ENCODE peak calls at places on chromosomes 2 and 18, in four cellular contexts. M is CD8-positive, alpha-beta T cell; J is neural progenitor cell; W is CD8-positive, alpha-beta memory T cell. B is an unnamed sample. For H3K4me1, the result is how much of the 10 kb centered on the place peaks cover.

GRCh38 chr2:231360401-231360800 is 35.1 kb upstream of the B3GNT7 start:
- DNase-seq in M (no peak), W (no peak), J (no peak), B (no peak)

GRCh38 chr2:115162454-115163293 is 720.2 kb downstream of the DPP10 start:
- DNase-seq in W (no peak), M (no peak), J (peak), B (no peak)

GRCh38 chr2:73111300-73112025 is 1.3 kb downstream of the RAB11FIP5 start:
- DNase-seq in J (peak), W (no peak), M (no peak), B (no peak)

GRCh38 chr2:11370377-11371098 is 26.1 kb upstream of the ROCK2 start:
- DNase-seq in M (no peak), W (no peak), J (no peak), B (no peak)

GRCh38 chr2:64582774-64583340 is 58.7 kb downstream of the AFTPH start:
- DNase-seq in J (no peak), W (no peak), M (no peak), B (no peak)

GRCh38 chr2:97857553-97857952 is 138.2 kb downstream of the TMEM131 start:
- DNase-seq in J (no peak), M (no peak), W (no peak), B (no peak)

GRCh38 chr2:131031875-131032274 is 61.4 kb downstream of the FAM168B start:
- DNase-seq in J (no peak), M (no peak), W (no peak), B (no peak)

GRCh38 chr2:26000561-26001211 is 18.4 kb upstream of the KIF3C start:
- DNase-seq in W (no peak), M (no peak), J (no peak), B (peak)

GRCh38 chr2:171530378-171530777 is 8.1 kb downstream of the CYBRD1 start:
- DNase-seq in M (no peak), W (no peak), J (no peak), B (peak)

GRCh38 chr2:240605867-240606743 is 19.2 kb upstream of the GPR35 start:
- DNase-seq in J (no peak), M (no peak), W (no peak), B (no peak)

GRCh38 chr2:6423944-6424343 is 441.8 kb downstream of the CMPK2 start:
- DNase-seq in M (no peak), J (no peak), W (no peak), B (no peak)

GRCh38 chr2:43136011-43136799 is 90.2 kb downstream of the ZFP36L2 start:
- DNase-seq in W (no peak), M (no peak), J (no peak), B (no peak)

GRCh38 chr18:37176307-37176934 is 347.5 kb downstream of the KIAA1328 start:
- DNase-seq in M (no peak), W (no peak), J (no peak), B (no peak)

GRCh38 chr2:220469201-220469600 is 841.8 kb downstream of the SLC4A3 start:
- DNase-seq in W (no peak), M (no peak), J (no peak), B (no peak)

GRCh38 chr2:23789012-23789411 is 137.9 kb downstream of the ATAD2B start:
- DNase-seq in M (no peak), J (no peak), W (no peak), B (no peak)

GRCh38 chr2:201858781-201859180 is 52.4 kb downstream of the CDK15 start:
- DNase-seq in J (peak), M (no peak), W (no peak), B (peak)

GRCh38 chr2:156455366-156455975 is 19.3 kb downstream of the GPD2 start:
- DNase-seq in M (no peak), W (no peak), J (no peak), B (no peak)

GRCh38 chr2:10384089-10384734 is 63.9 kb downstream of the ODC1 start:
- DNase-seq in M (no peak), W (no peak), J (no peak), B (no peak)

GRCh38 chr2:6828299-6828584 is 37.5 kb downstream of the CMPK2 start:
- DNase-seq in W (no peak), J (peak), M (no peak), B (no peak)

GRCh38 chr2:220076734-220077133 is 449.3 kb downstream of the SLC4A3 start:
- DNase-seq in J (peak), M (no peak), W (no peak), B (no peak)

GRCh38 chr2:120629241-120629895 is 106.3 kb upstream of the GLI2 start:
- DNase-seq in J (no peak), M (no peak), W (no peak), B (no peak)

GRCh38 chr2:216665717-216666116 is 29.6 kb downstream of the IGFBP5 start:
- DNase-seq in M (no peak), W (no peak), J (peak), B (no peak)

GRCh38 chr2:128489580-128490273 is 171.1 kb upstream of the HS6ST1 start:
- DNase-seq in W (no peak), M (no peak), J (no peak), B (no peak)

GRCh38 chr2:72116081-72116533 is 31.6 kb downstream of the CYP26B1 start:
- DNase-seq in M (no peak), W (no peak), J (no peak), B (no peak)

GRCh38 chr2:202024871-202025270 is 8.8 kb upstream of the FZD7 start:
- DNase-seq in J (no peak), W (no peak), M (no peak), B (no peak)

GRCh38 chr2:232385660-232386489 is 7.3 kb downstream of the ALPP start:
- DNase-seq in M (no peak), J (peak), W (no peak), B (peak)

GRCh38 chr2:222295368-222296041 is 3.3 kb downstream of the PAX3 start:
- DNase-seq in M (no peak), J (peak), W (no peak), B (peak)

GRCh38 chr2:232498452-232498851 is 10.8 kb upstream of the ECEL1 start:
- DNase-seq in W (no peak), M (no peak), J (no peak), B (no peak)

GRCh38 chr18:52343138-52343537 is 3.1 kb downstream of the DCC start:
- DNase-seq in W (no peak), M (no peak), J (peak), B (no peak)

DNA sequence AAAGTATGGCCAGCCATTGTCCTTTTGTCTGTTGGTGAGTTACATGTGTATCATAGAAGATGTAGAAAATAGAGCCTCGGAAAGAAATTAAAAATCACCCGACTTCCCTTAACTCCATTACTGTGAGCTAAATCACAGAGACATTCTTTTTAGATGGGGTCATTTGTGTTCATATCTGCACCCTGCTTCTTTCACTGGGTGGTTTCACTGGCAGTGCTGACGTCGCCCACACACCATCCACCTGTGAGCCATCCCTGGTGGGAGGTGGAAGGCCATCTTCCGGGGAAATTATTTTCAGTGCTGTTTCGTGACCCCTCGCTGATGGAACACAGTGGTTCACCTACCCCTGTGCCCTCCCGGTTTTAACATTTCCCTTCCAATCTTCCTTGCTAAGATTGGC is 21.2 kb downstream of the SH3BP4 start:
- DNase-seq in W (no peak), J (no peak), M (no peak), B (no peak)
- H3K4me1 ChIP-seq in W (under half), J (under half), M (under half), B (under half)

DNA sequence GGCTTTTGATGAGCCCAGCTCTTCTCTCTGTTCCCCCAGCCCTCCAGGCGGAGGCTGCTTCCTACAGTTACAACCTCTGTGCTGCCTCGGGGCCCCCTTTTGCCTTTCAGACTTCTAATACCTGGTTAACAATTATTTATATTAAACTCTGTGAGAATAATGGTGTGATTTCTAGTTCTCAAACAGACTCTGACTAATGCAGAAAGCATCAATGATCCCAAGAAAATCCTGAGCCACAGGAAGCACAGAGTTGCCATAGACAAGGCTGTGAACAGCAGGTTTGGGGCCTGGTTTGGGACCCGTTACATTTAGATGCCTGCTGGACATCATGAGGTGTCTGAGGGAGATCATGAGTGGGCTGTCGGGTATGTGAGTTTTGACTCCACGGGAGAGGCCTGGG is 37.4 kb upstream of the MYO3B start:
- DNase-seq in J (no peak), M (no peak), W (no peak), B (no peak)
- H3K27ac ChIP-seq in J (no peak), M (no peak), W (no peak), B (no peak)

DNA sequence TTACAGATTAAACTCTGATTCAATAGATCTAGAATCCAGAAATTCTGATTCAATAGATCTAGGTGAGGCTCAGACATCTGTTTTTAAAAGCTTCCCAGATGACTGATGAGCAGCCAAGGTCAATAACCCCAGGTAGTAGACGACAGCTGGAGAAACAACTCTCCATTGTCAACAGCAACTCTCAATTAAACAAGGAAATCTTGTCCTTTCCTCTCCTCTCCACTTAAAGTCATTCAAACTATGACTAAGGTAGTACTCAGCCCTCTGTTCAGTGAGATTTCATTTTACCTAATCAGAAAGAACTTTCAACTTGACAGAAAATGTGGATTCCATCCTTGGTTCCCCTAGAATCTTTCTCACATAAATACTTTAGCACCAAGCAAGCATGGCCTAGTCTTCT is 94.6 kb upstream of the SCG2 start:
- DNase-seq in M (no peak), W (no peak), J (no peak), B (no peak)
- H3K4me1 ChIP-seq in M (under half), W (under half), J (under half), B (under half)

GRCh38 chr2:40363631-40364030 is 88.3 kb downstream of the SLC8A1 start:
- DNase-seq in M (no peak), J (no peak), W (no peak), B (no peak)
- H3K27ac ChIP-seq in M (no peak), J (no peak), W (no peak), B (peak)

DNA sequence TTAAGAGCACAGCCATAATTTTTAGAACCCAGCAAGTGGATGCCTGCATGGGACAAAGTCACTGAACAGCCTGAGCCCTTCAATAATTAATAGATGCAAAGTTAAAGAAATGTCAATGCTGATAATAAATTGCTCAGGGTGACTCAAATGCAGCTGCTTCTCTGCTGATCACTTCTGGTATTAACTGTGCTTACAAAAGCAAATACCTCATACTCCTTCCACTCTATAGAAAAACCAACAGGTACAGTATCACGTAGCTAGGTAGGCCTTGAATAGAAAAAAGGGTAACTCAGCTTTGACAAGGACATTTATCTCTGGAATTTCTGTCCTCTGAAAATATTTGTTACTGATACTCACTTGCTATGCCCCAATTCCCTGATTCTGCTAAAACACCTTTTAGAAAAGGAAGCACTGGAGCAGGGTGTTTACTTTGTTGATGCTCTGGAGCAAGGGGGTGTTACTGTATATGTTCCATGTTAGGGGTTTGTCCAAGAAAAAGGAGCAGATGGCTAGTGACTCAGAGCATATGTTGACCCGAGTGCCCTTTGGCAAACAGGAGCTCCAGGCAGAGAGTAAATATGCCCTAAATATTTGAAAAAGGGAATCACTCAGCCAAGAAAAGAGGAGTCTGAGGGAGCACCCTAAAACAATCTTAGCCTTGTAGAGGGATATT is 59.1 kb upstream of the RTN4 start:
- DNase-seq in M (no peak), W (no peak), J (no peak), B (no peak)
- H3K4me1 ChIP-seq in M (under half), W (under half), J (under half), B (under half)

GRCh38 chr2:68193774-68194372 is 36.2 kb downstream of the PNO1 start:
- DNase-seq in M (no peak), W (no peak), J (no peak), B (no peak)
- H3K27ac ChIP-seq in M (no peak), W (no peak), J (no peak), B (no peak)

DNA sequence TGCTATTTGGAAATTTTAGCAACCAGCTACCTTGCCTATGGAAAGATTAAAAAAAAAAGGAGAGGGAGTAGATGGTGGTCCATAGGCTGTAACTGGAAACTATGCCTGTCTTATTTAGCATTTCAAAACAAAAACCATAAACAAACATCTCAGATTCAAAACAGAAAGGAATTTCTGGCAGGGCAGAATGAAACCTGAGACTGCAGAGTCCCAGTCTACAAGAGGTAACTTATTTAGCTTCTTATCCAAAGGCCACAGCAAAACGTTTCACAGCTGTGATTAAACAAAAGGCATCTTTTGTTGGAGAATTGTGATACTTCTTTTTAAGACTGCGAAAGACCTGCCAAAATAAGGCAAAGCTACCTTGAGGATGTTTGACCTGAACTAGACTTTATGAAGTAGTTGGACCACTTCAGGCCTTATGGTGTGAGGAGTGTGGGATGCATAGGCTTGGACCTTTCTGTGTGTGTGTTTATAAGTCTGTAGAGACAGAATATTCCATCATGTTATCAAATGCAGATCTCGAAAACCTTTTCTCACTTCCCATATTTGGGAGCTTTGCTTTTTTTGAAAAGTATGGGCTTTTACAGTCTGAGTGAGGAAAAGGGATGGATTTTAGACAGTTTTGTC is 11.0 kb downstream of the CRIM1 start:
- DNase-seq in J (no peak), M (no peak), W (no peak), B (no peak)
- H3K4me1 ChIP-seq in J (half or more), M (under half), W (under half), B (half or more)

DNA sequence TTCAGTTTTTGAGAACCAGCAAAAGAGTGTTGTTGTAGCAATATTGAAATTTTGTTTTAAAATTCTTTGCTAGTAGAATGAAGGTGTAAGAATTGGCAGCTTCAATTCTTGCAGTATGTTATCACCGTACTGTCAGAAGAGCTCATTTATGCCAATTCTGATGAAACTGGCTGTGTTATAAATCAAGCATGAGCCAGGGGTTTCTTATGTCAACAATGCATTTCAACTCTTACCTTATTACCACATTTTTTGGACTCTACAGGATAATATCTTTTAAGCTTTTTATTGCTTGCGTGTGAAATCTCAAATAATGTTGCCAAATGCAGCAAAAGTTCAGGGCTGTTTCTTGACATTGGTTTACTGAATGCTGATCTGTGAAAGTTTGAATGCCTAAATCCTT is 1389.3 kb upstream of the ZEB2 start:
- DNase-seq in J (no peak), W (no peak), M (no peak), B (no peak)
- H3K27ac ChIP-seq in J (no peak), W (no peak), M (no peak), B (no peak)

B was measured in upper lobe of left lung.